ENCODE peak calls at places on chromosomes 11 and 22, in five cellular contexts. T is H1, Z is HCT116, P is K562, C is HepG2. U is an unnamed sample.
A peak's percentile ranks its signal among the peaks of the same experiment; 100 is the strongest.

GRCh38 chr11:119907122-119907933 is 178.3 kb upstream of the NECTIN1 start:
- DNase-seq in Z (no peak), P (no peak), C (no peak), T (no peak), U (no peak)

GRCh38 chr11:114307524-114308203 is 11.5 kb downstream of the NNMT start:
- DNase-seq in C (peak; percentile 23), P (no peak), T (no peak), Z (no peak), U (no peak)

GRCh38 chr22:50724616-50725015 is 13.4 kb upstream of the ACR start:
- DNase-seq in C (no peak), P (no peak), T (no peak), Z (no peak), U (no peak)

GRCh38 chr22:25419247-25420113 is 145.0 kb upstream of the GRK3 start:
- DNase-seq in Z (no peak), C (peak; percentile 37), T (no peak), P (no peak), U (peak; percentile 20)

GRCh38 chr11:299081-299891 is at the start of gene IFITM5:
- DNase-seq in C (no peak), Z (no peak), P (no peak), T (no peak), U (no peak)

GRCh38 chr11:79192836-79193235 is 248.0 kb downstream of the TENM4 start:
- DNase-seq in P (no peak), C (no peak), Z (no peak), T (no peak), U (no peak)

GRCh38 chr22:33519140-33519973 is 400.9 kb downstream of the LARGE1 start:
- DNase-seq in P (peak; percentile 14), T (no peak), C (peak; percentile 73), Z (no peak), U (peak; percentile 37)

GRCh38 chr11:89498845-89499448 is 7.8 kb upstream of the NOX4 start:
- DNase-seq in C (peak; percentile 8), T (no peak), P (peak; percentile 11), Z (peak; percentile 13), U (no peak)

GRCh38 chr11:17696741-17697140 is 22.6 kb upstream of the MYOD1 start:
- DNase-seq in Z (no peak), P (no peak), C (no peak), T (no peak), U (no peak)

GRCh38 chr11:44944853-44945235 is 5.8 kb downstream of the TP53I11 start:
- DNase-seq in Z (no peak), T (no peak), C (no peak), P (no peak), U (no peak)

GRCh38 chr11:124896821-124897391 is 759 bp downstream of the ROBO4 start:
- DNase-seq in Z (no peak), T (no peak), C (no peak), P (no peak), U (no peak)

GRCh38 chr11:129695543-129696308 is 119.9 kb upstream of the TMEM45B start:
- DNase-seq in Z (peak; percentile 21), C (peak; percentile 46), T (peak; percentile 41), P (peak; percentile 72), U (no peak)

GRCh38 chr11:33874910-33875490 is 16.9 kb downstream of the LMO2 start:
- DNase-seq in P (no peak), C (no peak), T (no peak), Z (no peak), U (no peak)

GRCh38 chr22:30128511-30128910 is 48.2 kb downstream of the HORMAD2 start:
- DNase-seq in Z (no peak), T (no peak), C (no peak), P (no peak), U (no peak)
- TF ChIP-seq SP1 in Z (no peak), T (no peak), C (no peak), P (no peak), U (no peak)

GRCh38 chr22:45972091-45972867 is 4.7 kb downstream of the WNT7B start:
- DNase-seq in P (no peak), Z (no peak), C (no peak), T (no peak), U (no peak)

GRCh38 chr22:45972868-45973212 is 4.1 kb downstream of the WNT7B start:
- DNase-seq in P (no peak), T (no peak), C (no peak), Z (no peak), U (no peak)

GRCh38 chr22:45969801-45970464 is 7.0 kb downstream of the WNT7B start:
- DNase-seq in Z (no peak), T (no peak), P (no peak), C (no peak), U (no peak)

GRCh38 chr22:45970709-45971388 is 6.1 kb downstream of the WNT7B start:
- DNase-seq in C (no peak), T (no peak), P (no peak), Z (no peak), U (no peak)

GRCh38 chr22:45971389-45972028 is 5.5 kb downstream of the WNT7B start:
- DNase-seq in C (no peak), P (no peak), T (no peak), Z (no peak), U (no peak)
- H2AFZ ChIP-seq in C (no peak overlapping the region), P (no peak overlapping the region), T (no peak overlapping the region), Z (no peak overlapping the region), U (no peak overlapping the region)

GRCh38 chr11:92881940-92882339 is 87.5 kb upstream of the MTNR1B start:
- DNase-seq in C (no peak), P (no peak), Z (no peak), T (no peak), U (no peak)

GRCh38 chr11:92882828-92883611 is 86.4 kb upstream of the MTNR1B start:
- DNase-seq in P (no peak), Z (no peak), T (no peak), C (no peak), U (no peak)

GRCh38 chr11:92886243-92886905 is 83.1 kb upstream of the MTNR1B start:
- DNase-seq in Z (peak; percentile 46), P (peak; percentile 36), C (peak; percentile 54), T (no peak), U (peak; percentile 3)

GRCh38 chr11:92888701-92889100 is 80.8 kb upstream of the MTNR1B start:
- DNase-seq in P (peak; percentile 12), C (no peak), Z (no peak), T (no peak), U (no peak)

DNA sequence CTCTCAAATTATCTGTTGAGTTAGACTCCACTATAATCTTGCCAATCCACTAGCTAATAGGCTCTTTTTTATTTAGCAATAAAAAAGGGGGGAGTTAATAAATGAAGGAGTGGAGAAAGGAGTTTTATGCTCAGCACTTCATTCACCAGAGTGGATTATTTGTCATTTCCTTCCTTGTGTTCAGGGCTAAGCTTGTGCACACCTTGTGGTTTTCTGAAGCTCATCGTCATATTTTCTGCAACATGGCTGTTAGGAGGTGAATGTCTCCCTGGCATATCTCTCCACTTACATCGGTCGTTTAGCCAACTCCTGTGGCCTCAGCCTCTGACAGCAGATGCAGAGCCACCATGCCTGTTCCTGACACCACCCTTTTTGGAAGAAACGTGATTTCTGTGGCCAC is 83.9 kb upstream of the MTNR1B start:
- DNase-seq in Z (no peak), T (no peak), C (no peak), P (no peak), U (no peak)
- TF ChIP-seq SP1 in Z (no peak), T (no peak), C (no peak), P (no peak), U (no peak)

GRCh38 chr11:19674831-19675230 is 37.8 kb upstream of the NAV2 start:
- DNase-seq in P (no peak), C (no peak), Z (no peak), T (no peak), U (no peak)

GRCh38 chr11:19673924-19674390 is 38.7 kb upstream of the NAV2 start:
- DNase-seq in Z (no peak), T (no peak), C (no peak), P (no peak), U (no peak)

GRCh38 chr11:19674420-19674819 is 38.2 kb upstream of the NAV2 start:
- DNase-seq in Z (no peak), P (no peak), T (no peak), C (no peak), U (no peak)

GRCh38 chr11:19670030-19670761 is 42.4 kb upstream of the NAV2 start:
- DNase-seq in C (no peak), T (no peak), Z (peak; percentile 37), P (no peak), U (no peak)

DNA sequence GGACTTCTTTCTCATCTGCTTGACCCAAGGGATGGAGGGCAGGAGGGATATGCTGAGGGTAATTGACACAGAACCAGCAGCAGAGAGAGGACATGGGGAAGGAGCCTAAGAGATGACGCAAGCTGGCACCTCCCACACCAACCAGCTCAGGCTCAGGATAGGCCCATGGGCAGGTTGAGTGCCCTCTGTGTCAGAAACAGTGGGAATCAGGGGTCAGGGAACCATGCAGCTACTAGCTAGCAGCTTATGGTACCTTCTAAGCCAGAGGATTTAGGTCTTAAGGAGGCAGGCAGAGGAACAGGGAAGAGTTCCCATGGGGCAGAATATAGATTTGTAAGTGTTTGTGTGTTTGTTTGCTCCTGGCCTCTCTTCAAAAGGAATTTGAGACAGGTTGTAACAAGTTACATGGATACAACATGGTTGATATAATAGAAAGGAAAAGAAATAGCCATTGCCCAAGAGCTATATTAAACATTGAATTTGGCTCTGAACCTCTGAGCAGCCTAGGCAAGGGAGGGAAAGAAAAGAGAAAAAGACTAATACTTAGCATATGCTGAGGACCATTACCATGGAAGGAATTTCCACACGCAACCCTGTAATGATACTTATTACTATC is 39.9 kb upstream of the NAV2 start:
- DNase-seq in C (no peak), Z (no peak), P (no peak), T (no peak), U (no peak)
- H2AFZ ChIP-seq in C (no peak overlapping the region), Z (no peak overlapping the region), P (no peak overlapping the region), T (no peak overlapping the region), U (no peak overlapping the region)

DNA sequence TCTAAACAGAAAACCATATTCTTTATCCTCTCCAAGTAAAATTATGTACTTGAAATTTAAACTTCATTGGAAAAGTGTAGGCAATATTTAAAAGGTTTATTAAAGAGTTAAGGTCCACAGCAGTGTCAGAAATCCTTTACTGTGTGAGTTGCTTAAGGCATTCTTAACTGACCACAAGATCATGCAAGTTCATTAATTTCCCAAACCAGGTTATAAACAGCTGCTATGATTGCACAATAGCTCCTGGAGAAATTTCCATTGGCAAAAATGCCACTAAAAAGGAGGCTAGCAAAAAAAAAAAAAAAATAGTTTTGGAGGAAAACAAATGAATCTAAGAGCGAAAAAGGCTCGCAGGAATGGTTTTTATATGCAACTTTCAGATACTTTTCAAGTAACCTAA is 106.2 kb downstream of the ETS1 start:
- DNase-seq in T (no peak), Z (no peak), C (no peak), P (no peak), U (no peak)
- TF ChIP-seq SP1 in T (no peak), Z (no peak), C (no peak), P (no peak), U (no peak)

DNA sequence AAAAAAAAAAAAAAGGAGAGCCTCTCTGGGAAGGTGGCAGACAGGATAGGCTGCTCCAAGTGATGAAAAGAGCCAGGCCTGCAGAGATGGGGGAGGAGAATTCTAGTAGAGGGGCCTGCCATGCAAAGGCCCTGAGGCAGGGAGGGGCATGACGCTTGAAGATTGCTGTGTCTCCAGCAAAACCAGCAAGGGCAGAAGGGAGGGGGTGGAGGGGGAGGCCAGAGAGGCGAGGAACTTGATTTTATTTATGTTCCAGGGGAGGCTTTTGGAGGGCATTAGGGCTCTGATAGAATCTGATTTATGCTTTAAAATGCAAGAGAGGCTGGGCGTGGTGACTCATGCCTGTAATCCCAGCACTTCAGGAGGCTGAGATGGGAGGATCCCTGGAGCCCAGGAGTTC is 16.7 kb upstream of the PACSIN2 start:
- DNase-seq in Z (no peak), T (no peak), P (no peak), C (no peak), U (no peak)
- H2AFZ ChIP-seq in Z (no peak overlapping the region), T (no peak overlapping the region), P (no peak overlapping the region), C (no peak overlapping the region), U (no peak overlapping the region)

U was measured in GM12878.